ENCODE peak calls at places on chromosomes 12 and 14, in seven cellular contexts. Q is HCT116, P is HepG2, D is K562, I is GM12878, K is SK-N-SH, X is H1. A is an unnamed sample.

GRCh38 chr12:47755655-47756562 is 2.8 kb downstream of the RAPGEF3 start:
- DNase-seq in K (no peak), P (no peak), D (no peak), X (no peak), I (peak), Q (no peak), A (no peak)

GRCh38 chr14:64200170-64200569 is 94.0 kb downstream of the ESR2 start:
- DNase-seq in X (no peak), K (no peak), D (no peak), P (no peak), Q (no peak), I (no peak), A (no peak)

GRCh38 chr14:46344327-46344937 is 307.1 kb downstream of the RPL10L start:
- DNase-seq in Q (peak), D (peak), I (peak), X (no peak), P (peak), K (peak), A (peak)

GRCh38 chr14:100899841-100900771 is 3.4 kb downstream of the RTL1 start:
- DNase-seq in D (peak), I (no peak), Q (no peak), X (peak), K (peak), P (peak), A (peak)

GRCh38 chr14:61231810-61232209 is 49.3 kb downstream of the TMEM30B start:
- DNase-seq in I (no peak), K (no peak), P (no peak), D (no peak), Q (no peak), X (no peak), A (no peak)

GRCh38 chr12:127780881-127781280 is 486.1 kb upstream of the TMEM132C start:
- DNase-seq in X (no peak), I (no peak), D (no peak), K (no peak), P (no peak), Q (no peak), A (no peak)

GRCh38 chr12:104655059-104655609 is 198.4 kb downstream of the CHST11 start:
- DNase-seq in P (no peak), K (no peak), Q (no peak), D (no peak), I (no peak), X (no peak), A (no peak)

GRCh38 chr12:24088751-24089150 is 139.3 kb upstream of the SOX5 start:
- DNase-seq in K (no peak), D (no peak), Q (no peak), X (no peak), I (no peak), P (no peak), A (no peak)

GRCh38 chr12:115398311-115398781 is 714.4 kb upstream of the TBX3 start:
- DNase-seq in Q (no peak), X (no peak), D (no peak), P (peak), K (peak), I (no peak), A (no peak)

GRCh38 chr14:31196839-31197477 is 10.6 kb downstream of the HECTD1 start:
- DNase-seq in K (no peak), P (no peak), Q (no peak), I (no peak), D (peak), X (no peak), A (no peak)

GRCh38 chr12:111170559-111170958 is 198.3 kb downstream of the PHETA1 start:
- DNase-seq in P (no peak), Q (no peak), X (no peak), K (no peak), D (no peak), I (no peak), A (no peak)

GRCh38 chr14:68630611-68631013 is 162.3 kb downstream of the ZFP36L1 start:
- DNase-seq in I (no peak), P (peak), D (no peak), Q (no peak), K (no peak), X (peak), A (no peak)

GRCh38 chr14:68787235-68787727 is 5.6 kb downstream of the ZFP36L1 start:
- DNase-seq in D (peak), P (no peak), X (no peak), Q (no peak), I (no peak), K (no peak), A (no peak)

GRCh38 chr14:96940009-96940408 is 142.8 kb downstream of the VRK1 start:
- DNase-seq in D (peak), P (peak), K (no peak), I (no peak), Q (no peak), X (no peak), A (peak)

GRCh38 chr14:33542338-33543290 is 408.3 kb downstream of the EGLN3 start:
- DNase-seq in I (no peak), K (no peak), D (no peak), X (no peak), Q (no peak), P (no peak), A (no peak)

GRCh38 chr14:61514927-61515326 is 180.4 kb upstream of the HIF1A start:
- DNase-seq in X (no peak), I (no peak), K (no peak), D (no peak), P (no peak), Q (no peak), A (no peak)

GRCh38 chr12:122336015-122336946 is 70.0 kb upstream of the VPS33A start:
- DNase-seq in I (no peak), D (peak), K (peak), P (peak), Q (peak), X (peak), A (peak)

GRCh38 chr14:102870994-102871831 is 51.2 kb upstream of the AMN start:
- DNase-seq in Q (no peak), I (no peak), X (no peak), D (no peak), P (no peak), K (no peak), A (no peak)

GRCh38 chr12:6961695-6962284 is 8.7 kb downstream of the PHB2 start:
- DNase-seq in X (peak), Q (peak), P (peak), I (no peak), D (peak), K (peak), A (no peak)

GRCh38 chr14:85235868-85236267 is 294.1 kb upstream of the FLRT2 start:
- DNase-seq in P (no peak), K (no peak), X (no peak), D (no peak), I (no peak), Q (no peak), A (no peak)

GRCh38 chr12:113246478-113247122 is 25.3 kb downstream of the TPCN1 start:
- DNase-seq in D (no peak), P (peak), K (no peak), I (no peak), Q (no peak), X (peak), A (peak)

GRCh38 chr12:97385121-97385520 is 77.5 kb upstream of the RMST start:
- DNase-seq in I (no peak), X (no peak), Q (no peak), P (no peak), K (no peak), D (no peak), A (no peak)

GRCh38 chr12:58067610-58068387 is 126.4 kb downstream of the ATP23 start:
- DNase-seq in I (no peak), X (no peak), Q (no peak), K (no peak), D (no peak), P (no peak), A (peak)

GRCh38 chr14:100436745-100437406 is 113.7 kb downstream of the SLC25A47 start:
- DNase-seq in K (no peak), D (no peak), I (no peak), Q (no peak), X (no peak), P (no peak), A (no peak)

GRCh38 chr12:68236421-68237059 is 10.9 kb upstream of the IL26 start:
- DNase-seq in X (no peak), Q (no peak), P (peak), I (peak), K (no peak), D (peak), A (peak)

GRCh38 chr12:110794623-110795280 is 52.0 kb upstream of the CCDC63 start:
- DNase-seq in X (no peak), Q (no peak), D (peak), K (peak), P (no peak), I (no peak), A (no peak)

GRCh38 chr12:48023386-48023785 is 19.1 kb upstream of the COL2A1 start:
- DNase-seq in P (no peak), I (no peak), K (no peak), X (no peak), Q (no peak), D (no peak), A (no peak)

GRCh38 chr12:93135286-93136239 is 206.5 kb upstream of the EEA1 start:
- DNase-seq in I (no peak), X (no peak), Q (no peak), P (peak), D (no peak), K (no peak), A (peak)

DNA sequence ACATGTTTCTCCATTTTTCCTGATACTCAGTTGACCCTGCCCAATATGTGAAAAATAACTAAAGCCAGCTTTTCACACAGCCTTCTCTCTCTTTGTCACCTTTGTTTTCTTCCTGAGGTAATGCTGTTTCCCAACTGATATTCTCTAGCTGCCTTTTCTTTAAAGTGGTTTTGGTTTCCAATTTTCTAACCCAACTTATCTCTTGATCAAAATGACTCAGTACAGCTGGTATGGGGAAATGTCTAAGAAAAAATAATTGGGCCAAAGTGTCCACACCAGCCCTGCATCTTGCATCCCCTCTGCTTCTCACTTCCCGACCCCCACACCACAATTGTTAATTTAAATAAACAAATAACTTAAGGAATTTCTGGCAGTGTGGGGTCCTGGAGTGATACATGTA is 193.8 kb downstream of the SYT1 start:
- DNase-seq in X (no peak), P (peak), D (no peak), Q (peak), I (no peak), K (no peak), A (peak)
- TF ChIP-seq JUND in X (no peak), P (no peak), D (no peak), Q (peak), I (no peak), K (peak), A (peak)

DNA sequence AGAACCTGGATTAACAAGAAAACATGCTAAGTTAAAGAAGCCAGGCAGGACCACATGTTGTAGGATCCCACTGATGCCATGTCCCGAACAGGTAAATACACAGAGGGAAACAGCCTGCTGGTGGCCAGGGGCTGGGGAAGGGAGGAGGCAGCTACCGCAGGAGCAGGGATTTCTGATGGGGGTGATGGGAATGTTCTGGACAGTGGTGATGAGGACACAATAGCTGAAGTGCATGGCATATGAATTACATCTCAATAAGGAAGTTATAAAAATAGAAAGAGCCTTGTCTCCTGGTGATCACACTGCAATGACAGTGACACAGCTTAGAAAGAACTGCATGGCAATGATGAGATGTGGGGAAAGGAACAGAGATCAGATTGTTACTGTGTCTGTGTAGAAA is 34.4 kb downstream of the SNRNP35 start:
- DNase-seq in Q (no peak), P (no peak), D (no peak), X (no peak), K (no peak), I (no peak), A (no peak)
- TF ChIP-seq JUND in Q (no peak), P (no peak), D (no peak), X (no peak), K (no peak), I (no peak), A (no peak)

GRCh38 chr12:108360487-108360886 is 21.4 kb upstream of the CMKLR1 start:
- DNase-seq in D (no peak), P (no peak), I (peak), K (no peak), Q (no peak), X (no peak), A (no peak)
- TF ChIP-seq JUND in D (no peak), P (no peak), I (peak), K (no peak), Q (no peak), X (no peak), A (no peak)

DNA sequence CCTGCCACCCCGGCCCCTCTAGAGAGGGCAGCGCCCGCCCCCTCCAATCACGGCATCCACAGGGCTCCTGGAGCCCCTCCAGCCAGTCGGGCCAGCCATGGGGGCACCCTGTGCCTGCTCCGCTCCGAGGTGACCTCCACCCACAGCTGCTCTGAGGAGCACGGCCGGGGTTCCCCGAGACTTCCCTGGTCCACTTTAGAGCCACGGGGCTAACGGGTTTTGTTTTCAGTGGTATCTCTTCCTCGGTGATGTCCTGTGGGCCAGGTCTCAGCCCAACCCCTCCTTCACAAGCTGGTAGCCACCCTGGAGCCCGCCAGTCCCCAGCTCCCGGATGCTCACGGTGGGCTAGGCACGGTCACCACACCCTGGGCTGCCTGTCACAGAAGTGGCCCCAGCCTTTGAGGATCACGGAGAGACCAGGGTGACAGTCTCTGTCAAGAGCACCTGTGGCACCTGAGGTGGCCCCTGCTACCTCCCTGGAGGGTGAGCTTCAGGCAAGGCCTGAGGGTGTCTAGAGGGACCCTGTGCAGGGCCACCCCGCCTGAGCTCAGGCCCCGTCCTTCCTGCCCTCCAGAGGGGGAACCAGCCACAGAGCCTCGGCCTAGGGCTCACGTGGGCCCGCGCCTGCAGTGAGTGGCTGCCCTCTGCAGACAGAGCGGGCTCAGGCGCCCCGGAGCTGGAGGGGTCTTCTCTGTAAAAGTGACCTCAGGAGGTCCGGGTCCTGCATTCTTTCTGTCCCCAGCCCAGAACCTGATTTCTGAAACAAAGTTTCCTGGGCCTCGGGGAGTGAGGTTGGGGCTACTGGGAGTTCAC is 146.0 kb upstream of the C14orf180 start:
- DNase-seq in P (no peak), I (no peak), Q (no peak), X (no peak), D (no peak), K (peak), A (no peak)
- TF ChIP-seq JUND in P (no peak), I (no peak), Q (no peak), X (no peak), D (no peak), K (no peak), A (no peak)

GRCh38 chr12:53300187-53300586 is 692 bp downstream of the MYG1 start:
- DNase-seq in Q (no peak), I (no peak), D (no peak), P (no peak), K (peak), X (no peak), A (no peak)
- TF ChIP-seq JUND in Q (no peak), I (no peak), D (no peak), P (peak), K (no peak), X (no peak), A (no peak)

GRCh38 chr12:90859591-90859990 is 95.4 kb downstream of the CCER1 start:
- DNase-seq in P (peak), X (no peak), I (no peak), Q (no peak), D (no peak), K (no peak), A (no peak)
- TF ChIP-seq JUND in P (no peak), X (no peak), I (no peak), Q (no peak), D (no peak), K (no peak), A (no peak)

GRCh38 chr12:124231980-124232653 is 62.8 kb upstream of the RFLNA start:
- DNase-seq in X (no peak), D (no peak), Q (no peak), K (no peak), P (no peak), I (no peak), A (peak)
- TF ChIP-seq JUND in X (no peak), D (no peak), Q (no peak), K (no peak), P (no peak), I (no peak), A (no peak)

DNA sequence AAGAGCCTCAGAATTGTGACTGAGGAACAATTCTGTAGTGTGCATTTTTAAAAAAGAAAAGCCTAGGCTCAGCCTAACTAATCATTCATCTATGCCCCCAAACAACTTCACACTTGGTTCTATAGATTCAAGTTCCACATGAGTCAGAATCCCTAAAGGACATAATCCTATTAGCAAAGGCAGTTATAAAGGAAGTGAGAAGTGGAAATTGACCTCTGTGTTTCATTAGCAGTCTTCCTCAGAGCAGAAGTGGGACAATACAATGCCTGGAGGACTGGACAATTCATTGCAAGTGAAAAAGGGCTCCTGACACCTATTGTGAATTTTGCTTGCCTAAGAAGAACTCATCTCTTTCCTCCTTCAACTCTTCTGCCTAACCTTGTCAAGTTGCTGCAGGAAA is 222.3 kb downstream of the PTPRO start:
- DNase-seq in P (no peak), D (no peak), Q (no peak), K (no peak), I (no peak), X (no peak), A (no peak)
- TF ChIP-seq JUND in P (no peak), D (no peak), Q (no peak), K (no peak), I (no peak), X (no peak), A (no peak)